ENCODE peak calls at places on chromosomes 16 and 17, in four cellular contexts. H is body of pancreas, T is GM23248, R is mammary epithelial cell. U is an unnamed sample.

GRCh38 chr17:2468270-2468669 is 43.4 kb downstream of the METTL16 start:
- DNase-seq in H (no peak), T (peak; percentile 90), R (no peak), U (no peak)

GRCh38 chr16:30120340-30121105 is 2.5 kb downstream of the MAPK3 start:
- DNase-seq in H (no peak), T (no peak), R (no peak), U (no peak)

GRCh38 chr17:7042507-7043194 is 1.2 kb downstream of the SLC16A11 start:
- DNase-seq in H (no peak), T (no peak), R (no peak), U (peak; percentile 40)

GRCh38 chr17:6470751-6471521 is 26.7 kb downstream of the PIMREG start:
- DNase-seq in H (no peak), T (peak; percentile 16), R (no peak), U (no peak)

GRCh38 chr17:47324224-47325020 is 667 bp downstream of the EFCAB13 start:
- DNase-seq in H (peak; percentile 69), T (peak; percentile 72), R (no peak), U (peak; percentile 32)

GRCh38 chr16:67939507-67940435 is 3.1 kb upstream of the PSMB10 start:
- DNase-seq in H (peak; percentile 60), T (no peak), R (no peak), U (no peak)

GRCh38 chr17:80116923-80117380 is 15.6 kb downstream of the GAA start:
- DNase-seq in H (no peak), T (no peak), R (no peak), U (no peak)

GRCh38 chr16:68267612-68268405 is 3.5 kb downstream of the SLC7A6 start:
- DNase-seq in H (no peak), T (no peak), R (no peak), U (no peak)

GRCh38 chr17:7388856-7389255 is 5.5 kb downstream of the PLSCR3 start:
- DNase-seq in H (no peak), T (no peak), R (no peak), U (no peak)

GRCh38 chr16:89722392-89723278 is 1.3 kb downstream of the ZNF276 start:
- DNase-seq in H (peak; percentile 65), T (peak; percentile 26), R (peak; percentile 71), U (peak; percentile 52)

GRCh38 chr17:81481011-81481799 is 31.4 kb downstream of the ACTG1 start:
- DNase-seq in H (peak; percentile 58), T (peak; percentile 75), R (no peak), U (peak; percentile 37)

GRCh38 chr16:30876867-30877266 is 17.0 kb downstream of the BCL7C start:
- DNase-seq in H (no peak), T (peak; percentile 21), R (no peak), U (no peak)

GRCh38 chr16:79146-80054 is 1.4 kb downstream of the MPG start:
- DNase-seq in H (no peak), T (peak; percentile 62), R (no peak), U (no peak)

GRCh38 chr16:21117567-21117966 is 33.1 kb downstream of the DNAH3 start:
- DNase-seq in H (no peak), T (peak; percentile 28), R (no peak), U (no peak)

GRCh38 chr17:37177234-37177633 is 198.6 kb upstream of the C17orf78 start:
- DNase-seq in H (no peak), T (no peak), R (peak; percentile 41), U (no peak)

GRCh38 chr17:68257924-68258323 is 10.1 kb downstream of the AMZ2 start:
- DNase-seq in H (no peak), T (no peak), R (no peak), U (no peak)

GRCh38 chr16:27220991-27221390 is 17.7 kb downstream of the KDM8 start:
- DNase-seq in H (no peak), T (no peak), R (no peak), U (no peak)

GRCh38 chr17:33233855-33234228 is 59.3 kb downstream of the ASIC2 start:
- DNase-seq in H (peak; percentile 23), T (peak; percentile 17), R (no peak), U (peak; percentile 12)

GRCh38 chr16:82979406-82980111 is 352.8 kb downstream of the CDH13 start:
- DNase-seq in H (no peak), T (no peak), R (no peak), U (no peak)

GRCh38 chr16:627458-628239 is 3.1 kb upstream of the WFIKKN1 start:
- DNase-seq in H (peak; percentile 38), T (peak; percentile 58), R (no peak), U (no peak)

GRCh38 chr17:22717211-22717610 is 1024.9 kb downstream of the KCNJ18 start:
- DNase-seq in H (no peak), T (no peak), R (no peak), U (no peak)

DNA sequence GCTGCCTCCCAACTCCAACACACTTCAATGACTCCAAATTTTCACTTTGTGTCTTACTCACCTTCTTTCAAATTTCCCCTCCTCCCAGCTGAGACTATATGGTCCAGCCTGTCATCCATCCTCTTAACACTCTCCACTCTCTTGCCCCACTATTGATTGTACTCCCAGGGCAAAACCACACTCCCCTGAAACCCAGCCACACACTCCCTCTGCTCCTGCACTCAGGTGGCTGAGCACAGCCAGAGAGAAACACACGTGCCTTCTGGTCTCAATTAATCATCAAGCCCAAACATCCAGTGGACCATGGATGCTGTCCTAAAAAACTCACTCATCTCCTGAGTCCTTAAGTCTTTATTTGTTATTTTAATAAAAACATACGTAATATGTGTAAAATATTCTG is 1026.4 kb downstream of the KCNJ18 start:
- DNase-seq in H (no peak), T (no peak), R (no peak), U (no peak)
- H3K9me3 ChIP-seq in H (no peaks in the 10 kb centered on the region), T (no peaks in the 10 kb centered on the region), R (peaks cover 26% of the 10 kb centered on the region), U (no peaks in the 10 kb centered on the region)

DNA sequence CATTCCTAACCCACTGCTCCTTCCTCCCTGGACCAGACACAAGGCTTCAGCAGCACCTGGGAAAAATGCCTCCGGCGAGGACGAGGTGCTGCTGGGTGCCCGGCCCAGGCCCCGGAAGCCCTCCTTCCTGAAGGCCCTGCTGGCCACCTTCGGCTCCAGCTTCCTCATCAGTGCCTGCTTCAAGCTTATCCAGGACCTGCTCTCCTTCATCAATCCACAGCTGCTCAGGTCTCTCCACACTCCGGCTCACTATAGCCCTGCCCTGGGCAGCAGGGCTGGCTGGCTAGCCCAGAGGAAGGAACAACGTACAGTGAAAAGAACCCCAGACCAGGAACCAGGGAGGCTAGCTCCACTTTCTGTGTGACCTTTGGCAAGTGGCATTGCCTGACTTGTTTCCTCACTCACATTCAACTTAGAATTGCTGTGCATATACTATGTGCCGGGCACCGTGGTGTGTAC is 26.2 kb downstream of the ABCC3 start:
- DNase-seq in H (no peak), T (peak; percentile 46), R (no peak), U (no peak)
- H3K9me3 ChIP-seq in H (no peaks in the 10 kb centered on the region), T (no peaks in the 10 kb centered on the region), R (no peaks in the 10 kb centered on the region), U (no peaks in the 10 kb centered on the region)

GRCh38 chr17:70254735-70255460 is 85.6 kb downstream of the KCNJ2 start:
- DNase-seq in H (no peak), T (peak; percentile 3), R (peak; percentile 10), U (no peak)
- H3K9me3 ChIP-seq in H (no peaks in the 10 kb centered on the region), T (no peaks in the 10 kb centered on the region), R (no peaks in the 10 kb centered on the region), U (no peaks in the 10 kb centered on the region)

DNA sequence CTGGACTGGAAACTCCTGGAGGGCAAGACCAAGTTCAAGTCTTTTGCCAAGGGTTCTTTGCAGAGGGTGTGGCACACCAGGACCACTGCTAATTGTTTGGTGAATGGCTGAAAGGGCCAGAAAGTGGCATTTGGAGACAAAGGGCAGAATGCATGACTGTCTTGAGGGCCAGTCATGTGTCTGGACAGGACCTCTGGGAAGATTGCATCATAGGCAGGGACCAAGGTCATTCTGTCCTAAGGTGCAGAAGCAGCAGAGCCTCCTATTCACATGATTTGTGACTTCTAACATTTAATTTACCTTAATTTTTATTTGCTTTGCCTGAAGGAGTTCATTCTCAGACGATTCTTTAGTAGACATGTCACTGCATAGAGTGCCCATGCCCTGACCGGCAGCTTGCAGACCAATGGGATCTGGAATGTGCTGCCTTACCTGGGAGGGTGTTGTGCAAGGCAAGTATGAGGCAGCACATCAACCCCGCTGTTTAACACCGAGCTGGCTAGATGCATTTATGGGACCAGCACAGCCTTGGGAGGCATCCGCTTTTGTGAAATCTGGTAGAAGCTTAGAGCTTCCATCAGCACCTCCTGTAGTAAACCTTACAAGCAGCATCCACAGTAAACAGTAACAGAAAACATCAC is 62.3 kb upstream of the MAF start:
- DNase-seq in H (no peak), T (no peak), R (peak; percentile 40), U (no peak)
- H3K9me3 ChIP-seq in H (no peaks in the 10 kb centered on the region), T (no peaks in the 10 kb centered on the region), R (no peaks in the 10 kb centered on the region), U (no peaks in the 10 kb centered on the region)

DNA sequence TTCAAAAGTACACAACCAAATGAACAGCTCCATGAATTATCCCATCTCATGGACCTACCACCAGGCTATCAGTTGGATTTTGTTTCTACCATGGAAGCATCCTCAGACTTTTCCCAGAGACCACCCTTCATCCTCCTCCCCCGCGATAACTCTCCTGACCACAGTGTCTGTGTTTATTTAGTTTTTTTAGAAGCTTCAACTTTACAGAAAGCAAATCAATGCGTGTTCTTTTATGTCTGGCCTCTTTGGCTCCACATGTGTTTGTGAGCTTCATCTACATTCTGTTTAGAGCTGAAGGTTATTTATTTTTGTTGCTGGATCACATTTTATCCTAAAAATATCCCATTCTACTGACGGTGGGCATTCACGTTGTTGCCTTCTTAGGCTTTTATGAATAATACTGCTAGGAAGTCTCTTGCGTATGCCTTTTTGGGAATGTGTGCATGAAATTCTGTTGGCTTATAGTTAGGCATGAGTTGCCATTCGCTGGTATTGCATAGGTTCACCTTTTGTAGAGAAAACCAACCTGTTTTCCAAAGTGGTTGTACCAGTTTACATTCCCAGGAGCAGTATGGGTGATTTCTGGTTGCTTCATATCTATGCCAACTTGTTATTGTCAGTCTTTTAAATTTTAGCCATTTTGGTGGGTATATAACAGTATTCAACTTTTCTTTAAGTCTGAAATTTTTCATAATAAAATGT is 83.0 kb downstream of the CMIP start:
- DNase-seq in H (no peak), T (no peak), R (no peak), U (no peak)
- H3K9me3 ChIP-seq in H (no peaks in the 10 kb centered on the region), T (no peaks in the 10 kb centered on the region), R (no peaks in the 10 kb centered on the region), U (no peaks in the 10 kb centered on the region)

GRCh38 chr17:83186751-83187421 is 107.5 kb downstream of the METRNL start:
- DNase-seq in H (peak; percentile 1), T (no peak), R (no peak), U (no peak)
- H3K9me3 ChIP-seq in H (no peaks in the 10 kb centered on the region), T (no peaks in the 10 kb centered on the region), R (no peaks in the 10 kb centered on the region), U (no peaks in the 10 kb centered on the region)

GRCh38 chr17:27072885-27073284 is 221.0 kb upstream of the WSB1 start:
- DNase-seq in H (no peak), T (no peak), R (no peak), U (no peak)
- H3K9me3 ChIP-seq in H (no peaks in the 10 kb centered on the region), T (no peaks in the 10 kb centered on the region), R (peaks cover 3% of the 10 kb centered on the region), U (no peaks in the 10 kb centered on the region)

DNA sequence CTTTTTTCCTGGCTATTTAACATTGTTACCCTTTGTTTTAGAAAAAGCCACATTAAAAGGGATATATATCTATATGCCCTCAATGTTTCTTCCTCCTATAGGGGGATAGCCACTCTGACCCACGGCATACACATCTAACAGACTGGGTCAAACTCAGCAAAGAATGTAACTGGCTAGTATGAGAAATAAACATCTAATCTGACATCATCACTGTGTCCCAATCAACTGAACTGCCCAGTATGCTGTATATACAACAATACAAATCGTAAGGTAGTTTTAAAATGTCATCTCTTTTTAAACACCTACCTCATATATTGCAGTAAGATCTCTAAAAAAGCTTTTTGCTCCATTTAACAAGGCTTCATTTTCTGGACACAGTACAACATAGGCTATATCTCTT is 39.9 kb upstream of the INTS2 start:
- DNase-seq in H (no peak), T (no peak), R (no peak), U (no peak)
- H3K9me3 ChIP-seq in H (no peaks in the 10 kb centered on the region), T (no peaks in the 10 kb centered on the region), R (no peaks in the 10 kb centered on the region), U (no peaks in the 10 kb centered on the region)

GRCh38 chr16:35506018-35506897 is 2046.8 kb downstream of the TP53TG3F start:
- DNase-seq in H (peak; percentile 61), T (no peak), R (no peak), U (no peak)
- H3K9me3 ChIP-seq in H (no peaks in the 10 kb centered on the region), T (no peaks in the 10 kb centered on the region), R (peaks cover 25% of the 10 kb centered on the region), U (no peaks in the 10 kb centered on the region)